ENCODE peak calls at places on chromosomes 2 and 18, in six cellular contexts. W is A549, J is IMR-90, K is K562, X is GM12878, P is HepG2. L is an unnamed sample.

GRCh38 chr2:232333361-232334135 is 45.0 kb upstream of the ALPP start:
- DNase-seq in K (peak), X (no peak), P (peak), W (peak), J (no peak), L (peak)

GRCh38 chr18:70337139-70337972 is 48.5 kb downstream of the SOCS6 start:
- DNase-seq in K (peak), J (peak), P (peak), W (peak), X (no peak), L (peak)

GRCh38 chr2:158061763-158062162 is 39.9 kb upstream of the UPP2 start:
- DNase-seq in P (no peak), J (no peak), X (no peak), K (no peak), W (no peak), L (no peak)

GRCh38 chr2:54572262-54572635 is 116.1 kb downstream of the SPTBN1 start:
- DNase-seq in J (peak), K (peak), X (no peak), W (peak), P (peak), L (peak)

GRCh38 chr2:86397989-86398388 is 43.2 kb upstream of the KDM3A start:
- DNase-seq in W (no peak), K (peak), P (no peak), X (no peak), J (no peak), L (no peak)

GRCh38 chr2:201806442-201806841 is at the start of gene CDK15:
- DNase-seq in W (no peak), K (no peak), X (no peak), J (peak), P (no peak), L (peak)

GRCh38 chr2:42696987-42697386 is 66.9 kb downstream of the OXER1 start:
- DNase-seq in J (no peak), W (no peak), K (no peak), P (no peak), X (no peak), L (no peak)

GRCh38 chr2:203869207-203869606 is 1.6 kb downstream of the CTLA4 start:
- DNase-seq in W (no peak), J (no peak), P (no peak), X (no peak), K (no peak), L (no peak)

GRCh38 chr2:11077411-11077810 is 77.9 kb upstream of the SLC66A3 start:
- DNase-seq in W (no peak), P (no peak), J (no peak), K (no peak), X (no peak), L (no peak)

GRCh38 chr18:37450434-37451133 is 115.0 kb downstream of the CELF4 start:
- DNase-seq in K (no peak), X (no peak), W (no peak), J (peak), P (no peak), L (no peak)

GRCh38 chr2:121356058-121356640 is 71.1 kb upstream of the TFCP2L1 start:
- DNase-seq in K (peak), J (peak), W (peak), P (peak), X (no peak), L (peak)

GRCh38 chr18:58593930-58594329 is 35.0 kb downstream of the ALPK2 start:
- DNase-seq in X (no peak), J (peak), K (no peak), W (no peak), P (no peak), L (no peak)

GRCh38 chr18:79615586-79615985 is 64.0 kb upstream of the CTDP1 start:
- DNase-seq in J (no peak), K (no peak), X (no peak), P (no peak), W (no peak), L (no peak)

GRCh38 chr2:140895378-140895777 is 1235.4 kb downstream of the LRP1B start:
- DNase-seq in J (no peak), X (no peak), K (no peak), W (no peak), P (no peak), L (peak)

GRCh38 chr18:66872277-66872676 is 268.4 kb upstream of the CDH19 start:
- DNase-seq in P (no peak), X (no peak), J (no peak), W (peak), K (no peak), L (no peak)

GRCh38 chr2:100470898-100471514 is 724 bp downstream of the NMS start:
- DNase-seq in X (no peak), K (peak), P (peak), W (no peak), J (peak), L (peak)

GRCh38 chr2:157194097-157194688 is 63.3 kb upstream of the GALNT5 start:
- DNase-seq in K (peak), P (peak), W (peak), J (peak), X (no peak), L (peak)

GRCh38 chr2:148813603-148814065 is 61.4 kb upstream of the KIF5C start:
- DNase-seq in W (no peak), X (peak), P (no peak), J (no peak), K (peak), L (no peak)

GRCh38 chr2:141137121-141137693 is 993.6 kb downstream of the LRP1B start:
- DNase-seq in W (no peak), K (no peak), J (no peak), X (no peak), P (no peak), L (no peak)

GRCh38 chr2:62774555-62775366 is 69.2 kb downstream of the EHBP1 start:
- DNase-seq in X (peak), K (peak), P (peak), W (peak), J (peak), L (peak)

GRCh38 chr2:242075163-242075562 is 205.6 kb downstream of the RTP5 start:
- DNase-seq in K (no peak), J (peak), W (no peak), X (no peak), P (no peak), L (no peak)

DNA sequence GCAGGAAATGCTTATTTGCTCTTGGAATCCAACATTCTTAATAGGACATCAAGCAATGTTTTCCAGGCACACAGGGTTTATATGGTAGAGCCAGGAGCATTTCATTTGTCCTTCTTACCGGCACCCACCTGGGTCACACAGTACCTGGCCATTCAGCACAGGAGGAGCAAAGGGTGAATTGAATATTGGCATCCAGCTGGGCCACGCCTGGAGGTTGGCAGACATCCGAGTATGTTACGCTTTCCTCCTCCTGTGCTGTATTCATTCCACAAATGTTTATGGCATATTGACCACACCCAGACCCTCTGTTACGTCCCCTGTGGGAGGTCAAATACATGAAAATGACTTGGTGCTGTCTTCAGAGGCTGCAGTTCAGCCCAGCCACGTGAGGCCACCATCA is 206.2 kb downstream of the RTP5 start:
- DNase-seq in J (no peak), X (no peak), W (peak), P (no peak), K (no peak), L (no peak)
- TF ChIP-seq BHLHE40 in J (no peak), X (no peak), W (no peak), P (no peak), K (no peak), L (no peak)

DNA sequence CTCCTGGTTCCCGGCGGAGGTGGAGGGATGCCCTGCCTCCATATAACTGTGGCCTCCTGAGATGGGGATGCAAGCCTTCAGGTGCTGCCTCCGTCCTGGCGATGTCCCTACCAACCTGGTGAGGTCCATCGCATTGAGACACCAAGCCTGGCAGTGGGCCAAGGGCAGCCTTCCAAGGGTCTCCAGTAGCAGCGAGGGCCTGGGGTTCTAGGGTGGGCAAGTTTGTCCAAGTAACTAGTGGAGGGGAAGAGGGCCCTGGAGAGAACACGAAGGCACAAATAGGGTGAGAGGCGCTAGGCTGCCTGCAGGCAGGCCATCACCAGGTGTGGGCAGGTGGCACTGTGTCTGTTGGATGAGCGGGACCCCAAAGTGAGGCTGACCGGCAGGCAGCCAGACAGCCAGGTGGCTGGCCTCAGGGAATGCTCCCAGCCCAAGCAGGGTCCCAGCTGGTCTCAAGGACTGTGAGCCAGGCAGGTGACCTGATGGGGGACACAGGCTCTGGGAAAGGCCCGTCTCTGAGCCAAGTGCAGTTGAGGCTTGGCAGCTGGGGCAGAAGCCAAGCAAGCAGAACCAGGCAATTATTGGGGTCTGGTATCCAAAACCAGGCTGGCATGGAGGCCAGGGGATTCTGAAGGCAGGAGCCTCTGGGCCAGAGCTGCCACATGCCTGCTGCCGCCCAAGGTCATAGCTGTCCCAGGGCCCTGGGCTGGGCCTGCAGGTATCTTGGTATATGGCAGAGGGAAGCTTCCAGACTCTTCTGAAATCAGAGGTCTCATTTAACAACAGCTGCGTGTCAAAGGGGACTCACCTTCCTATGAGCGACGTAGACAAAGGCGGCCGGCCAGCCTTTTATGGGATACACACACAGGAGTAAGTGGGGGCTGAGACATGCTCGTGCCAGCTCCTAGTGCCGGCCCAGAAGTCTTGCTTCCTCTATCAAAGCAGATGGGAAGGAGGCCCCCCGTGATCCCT is 23.4 kb downstream of the RAMP1 start:
- DNase-seq in K (no peak), J (no peak), P (no peak), X (no peak), W (no peak), L (no peak)
- TF ChIP-seq BHLHE40 in K (no peak), J (no peak), P (no peak), X (no peak), W (no peak), L (no peak)

GRCh38 chr2:160582481-160583161 is 89.0 kb upstream of the RBMS1 start:
- DNase-seq in X (no peak), J (peak), W (peak), K (no peak), P (no peak), L (no peak)
- TF ChIP-seq BHLHE40 in X (no peak), J (no peak), W (no peak), K (no peak), P (no peak), L (no peak)

GRCh38 chr2:205879362-205879761 is 197.1 kb downstream of the NRP2 start:
- DNase-seq in W (no peak), K (no peak), X (no peak), J (no peak), P (no peak), L (no peak)
- TF ChIP-seq BHLHE40 in W (no peak), K (no peak), X (no peak), J (no peak), P (no peak), L (no peak)

GRCh38 chr2:32882911-32883810 is 63.6 kb upstream of the LTBP1 start:
- DNase-seq in J (peak), K (no peak), X (no peak), W (no peak), P (no peak), L (no peak)
- TF ChIP-seq BHLHE40 in J (no peak), K (no peak), X (no peak), W (no peak), P (no peak), L (no peak)

GRCh38 chr18:35122586-35123224 is 81.5 kb downstream of the MAPRE2 start:
- DNase-seq in P (no peak), K (peak), J (no peak), W (no peak), X (no peak), L (no peak)
- TF ChIP-seq BHLHE40 in P (no peak), K (no peak), J (no peak), W (no peak), X (no peak), L (no peak)

GRCh38 chr18:55779711-55780590 is 192.0 kb upstream of the TCF4 start:
- DNase-seq in P (no peak), X (no peak), J (peak), K (peak), W (no peak), L (peak)
- TF ChIP-seq BHLHE40 in P (no peak), X (no peak), J (peak), K (peak), W (no peak), L (no peak)

DNA sequence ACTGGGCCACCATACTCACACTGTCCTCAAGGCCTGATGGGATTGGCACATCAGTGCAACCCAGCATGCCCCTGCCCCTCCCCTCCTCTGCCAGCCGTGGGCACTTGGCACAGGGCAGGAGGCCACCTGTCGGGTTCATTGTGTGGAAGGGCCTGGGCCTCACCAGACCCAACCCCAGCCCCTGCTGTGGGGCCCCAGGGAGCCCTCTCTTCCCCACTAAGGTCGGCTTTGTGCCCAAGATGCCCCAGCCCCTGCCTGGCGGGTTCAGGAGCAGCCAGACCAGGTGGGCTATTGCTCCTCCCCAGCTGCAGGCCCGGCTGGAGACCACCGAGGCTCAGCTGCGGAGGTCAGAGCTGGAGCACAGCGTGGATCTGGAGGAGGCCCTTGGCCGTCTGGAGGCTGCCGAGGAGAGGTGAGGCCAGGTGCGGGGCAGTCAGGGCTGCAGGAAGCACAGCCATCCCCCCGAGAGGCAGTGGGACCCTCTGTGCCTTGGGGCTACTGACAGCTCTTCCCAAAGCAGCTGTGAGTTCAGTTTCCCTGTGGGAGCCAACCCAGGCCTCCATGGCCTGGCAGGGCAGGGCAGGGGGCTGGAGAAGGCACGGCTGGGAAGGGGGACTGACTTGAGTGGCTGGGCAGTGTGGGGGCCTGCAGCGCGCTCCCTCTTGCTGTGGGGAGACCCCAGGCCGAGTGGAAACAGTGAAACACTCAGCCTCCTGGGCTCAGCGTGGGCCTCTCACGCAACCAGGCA is 16.3 kb downstream of the CROCC2 start:
- DNase-seq in W (no peak), J (no peak), X (no peak), K (no peak), P (no peak), L (no peak)
- TF ChIP-seq BHLHE40 in W (no peak), J (no peak), X (no peak), K (no peak), P (no peak), L (no peak)

GRCh38 chr2:143132360-143132759 is 3.1 kb downstream of the ARHGAP15 start:
- DNase-seq in P (no peak), X (no peak), W (no peak), K (no peak), J (no peak), L (no peak)
- TF ChIP-seq BHLHE40 in P (no peak), X (peak), W (no peak), K (no peak), J (no peak), L (no peak)

GRCh38 chr2:2662037-2662846 is 331.2 kb upstream of the MYT1L start:
- DNase-seq in X (no peak), J (peak), W (no peak), P (no peak), K (no peak), L (no peak)
- TF ChIP-seq BHLHE40 in X (no peak), J (no peak), W (no peak), P (no peak), K (no peak), L (no peak)